ENCODE peak calls at places on chromosomes 12 and 14, in five cellular contexts. T is GM12878, X is K562, S is HepG2, U is H1. G is an unnamed sample.

GRCh38 chr14:57560681-57561080 is 67.0 kb upstream of the CCDC198 start:
- DNase-seq in U (no peak), S (no peak), X (no peak), T (peak), G (no peak)

GRCh38 chr12:19710811-19711793 is 271.8 kb downstream of the AEBP2 start:
- DNase-seq in S (peak), U (no peak), T (no peak), X (no peak), G (no peak)

GRCh38 chr14:64841121-64841611 is 38.5 kb downstream of the SPTB start:
- DNase-seq in U (peak), T (no peak), X (peak), S (peak), G (peak)

GRCh38 chr12:115794659-115795081 is 482.8 kb downstream of the MED13L start:
- DNase-seq in T (no peak), X (no peak), U (no peak), S (peak), G (no peak)

GRCh38 chr12:53994268-53994690 is 5.7 kb upstream of the HOXC9 start:
- DNase-seq in S (peak), X (peak), T (no peak), U (no peak), G (no peak)

GRCh38 chr12:54721312-54721711 is 73.1 kb upstream of the DCD start:
- DNase-seq in U (no peak), S (no peak), T (no peak), X (no peak), G (no peak)

GRCh38 chr12:83075471-83075870 is 388.8 kb downstream of the TMTC2 start:
- DNase-seq in S (no peak), X (no peak), T (no peak), U (no peak), G (no peak)

GRCh38 chr14:64730681-64731080 is 26.5 kb downstream of the PLEKHG3 start:
- DNase-seq in X (no peak), T (no peak), U (no peak), S (no peak), G (no peak)

GRCh38 chr12:42474391-42474790 is 115.2 kb downstream of the PRICKLE1 start:
- DNase-seq in X (no peak), T (no peak), S (no peak), U (no peak), G (peak)

GRCh38 chr12:122081697-122082221 is 3.2 kb downstream of the MLXIP start:
- DNase-seq in X (no peak), S (no peak), T (peak), U (no peak), G (no peak)

GRCh38 chr12:20507061-20507460 is 138.7 kb downstream of the PDE3A start:
- DNase-seq in U (no peak), T (no peak), S (no peak), X (no peak), G (no peak)

GRCh38 chr12:118376089-118377004 is at the start of gene SUDS3:
- DNase-seq in T (peak), U (peak), S (peak), X (peak), G (peak)
- TF ChIP-seq RAD21 in T (peak), U (peak), S (peak), X (peak), G (peak)

DNA sequence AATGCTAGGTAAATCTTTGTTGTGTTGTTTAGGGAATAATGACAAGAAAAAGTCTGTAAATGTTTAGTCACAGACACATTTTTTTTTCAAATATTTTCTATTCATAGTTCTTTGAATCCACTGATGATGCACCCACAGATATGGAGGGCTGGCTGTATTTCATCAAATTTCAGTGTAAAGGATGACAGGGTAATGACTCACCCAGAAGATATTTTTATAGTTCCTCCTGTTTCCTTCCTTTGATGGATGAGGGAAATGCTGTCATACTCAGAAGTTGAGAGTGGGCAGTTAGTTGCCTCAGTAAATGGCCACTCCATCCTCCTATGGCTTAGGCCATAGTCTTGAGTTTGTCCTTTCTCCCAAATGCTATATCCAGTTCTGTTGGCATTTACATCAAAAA is 76.9 kb upstream of the REP15 start:
- DNase-seq in T (no peak), X (no peak), S (peak), U (no peak), G (peak)
- TF ChIP-seq ATF3 in T (no peak), X (no peak), S (no peak), U (no peak), G (peak)

GRCh38 chr14:74478996-74479635 is 14.0 kb downstream of the NPC2 start:
- DNase-seq in U (no peak), X (no peak), T (no peak), S (peak), G (no peak)
- TF ChIP-seq RAD21 in U (peak), X (peak), T (peak), S (peak), G (peak)

GRCh38 chr14:105479438-105480164 is 5.0 kb downstream of the CRIP2 start:
- DNase-seq in S (no peak), U (no peak), T (no peak), X (no peak), G (no peak)
- TF ChIP-seq ATF3 in S (no peak), U (no peak), T (no peak), X (no peak), G (no peak)

G was measured in HCT116.